ENCODE peak calls at places on chromosomes 2 and 18, in five cellular contexts. W is OCI-M1; J is HFF-Myc; L is T47D; F is activated CD4-positive, CD25-positive, alpha-beta regulatory T cell. K is an unnamed sample.

GRCh38 chr18:398866-399637 is 101.4 kb downstream of the COLEC12 start:
- DNase-seq in J (no peak), F (no peak), W (no peak), L (peak; percentile 54), K (no peak)

GRCh38 chr18:13635046-13635445 is 91.3 kb downstream of the FAM210A start:
- DNase-seq in L (no peak), J (no peak), F (no peak), W (no peak), K (no peak)

GRCh38 chr2:101501443-101501842 is 26.5 kb upstream of the RFX8 start:
- DNase-seq in W (peak; percentile 42), L (no peak), J (no peak), F (no peak), K (no peak)

GRCh38 chr2:16168506-16169264 is 228.3 kb downstream of the MYCN start:
- DNase-seq in W (no peak), L (no peak), F (no peak), J (no peak), K (no peak)

GRCh38 chr2:8412082-8412481 is 269.8 kb upstream of the ID2 start:
- DNase-seq in L (no peak), F (no peak), J (no peak), W (no peak), K (peak; percentile 73)

GRCh38 chr2:67209107-67209506 is 188.0 kb upstream of the ETAA1 start:
- DNase-seq in L (no peak), W (no peak), J (no peak), F (no peak), K (no peak)

GRCh38 chr2:71545572-71546274 is 92.4 kb downstream of the DYSF start:
- DNase-seq in W (peak; percentile 56), F (no peak), J (peak; percentile 56), L (peak; percentile 63), K (no peak)

GRCh38 chr2:233990261-233990798 is 60.2 kb upstream of the SPP2 start:
- DNase-seq in J (no peak), F (no peak), W (no peak), L (no peak), K (peak; percentile 46)

GRCh38 chr18:3690682-3691066 is 240.7 kb downstream of the TGIF1 start:
- DNase-seq in L (no peak), F (no peak), J (no peak), W (no peak), K (no peak)

GRCh38 chr2:40147360-40147759 is 304.5 kb downstream of the SLC8A1 start:
- DNase-seq in W (peak; percentile 63), L (no peak), F (no peak), J (no peak), K (no peak)

GRCh38 chr18:48719988-48720654 is 181.3 kb downstream of the CTIF start:
- DNase-seq in F (no peak), L (no peak), W (peak; percentile 69), J (no peak), K (no peak)

GRCh38 chr2:222879602-222879933 is 18.7 kb downstream of the ACSL3 start:
- DNase-seq in J (no peak), F (no peak), W (no peak), L (no peak), K (no peak)

GRCh38 chr18:58310517-58310916 is 266.5 kb downstream of the NEDD4L start:
- DNase-seq in W (no peak), J (no peak), L (peak; percentile 47), F (no peak), K (peak; percentile 78)

GRCh38 chr2:147351789-147352188 is 493.0 kb upstream of the ACVR2A start:
- DNase-seq in J (no peak), L (no peak), W (no peak), F (no peak), K (no peak)

GRCh38 chr2:233690444-233690843 is 2.2 kb upstream of the UGT1A6 start:
- DNase-seq in W (no peak), F (no peak), J (no peak), L (no peak), K (no peak)

GRCh38 chr2:124131271-124131670 is 106.2 kb downstream of the CNTNAP5 start:
- DNase-seq in W (no peak), F (no peak), L (no peak), J (no peak), K (no peak)

GRCh38 chr18:61764381-61764780 is 128.4 kb downstream of the RNF152 start:
- DNase-seq in W (peak; percentile 76), L (no peak), F (no peak), J (no peak), K (no peak)

GRCh38 chr2:106566050-106566449 is 78.9 kb downstream of the CD8B2 start:
- DNase-seq in L (no peak), J (no peak), W (no peak), F (no peak), K (no peak)

GRCh38 chr2:45889053-45889452 is 237.6 kb downstream of the PRKCE start:
- DNase-seq in F (no peak), W (no peak), L (peak; percentile 16), J (no peak), K (no peak)

GRCh38 chr2:218448934-218449333 is 30.0 kb downstream of the VIL1 start:
- DNase-seq in J (peak; percentile 53), F (no peak), W (no peak), L (peak; percentile 47), K (no peak)

GRCh38 chr2:66438498-66439290 is 3.8 kb downstream of the MEIS1 start:
- DNase-seq in F (no peak), J (no peak), L (no peak), W (no peak), K (no peak)

GRCh38 chr2:238727585-238728321 is 120.1 kb upstream of the TWIST2 start:
- DNase-seq in J (peak; percentile 61), F (no peak), W (no peak), L (no peak), K (no peak)